ENCODE peak calls at places on chromosomes 12 and 14, in nine cellular contexts. One of them, this sample, is unnamed.

GRCh38 chr12:103569278-103569677 is 17.8 kb upstream of the STAB2 start:
- DNase-seq in stomach: no peak
- DNase-seq in GM12891: no peak
- DNase-seq in NAMALWA: no peak
- DNase-seq in NCI-H1105: no peak
- DNase-seq in amniotic stem cell: no peak
- DNase-seq in progenitor cell of endocrine pancreas: no peak
- DNase-seq in ACHN: no peak
- DNase-seq in ascending aorta: no peak
- DNase-seq in this sample: no peak

GRCh38 chr12:100842156-100842555 is 47.6 kb downstream of the ANO4 start:
- DNase-seq in stomach: no peak
- DNase-seq in progenitor cell of endocrine pancreas: no peak
- DNase-seq in ACHN: no peak
- DNase-seq in amniotic stem cell: no peak
- DNase-seq in GM12891: no peak
- DNase-seq in NAMALWA: no peak
- DNase-seq in NCI-H1105: no peak
- DNase-seq in ascending aorta: no peak
- DNase-seq in this sample: no peak

GRCh38 chr14:68476965-68477455 is 315.9 kb downstream of the ZFP36L1 start:
- DNase-seq in amniotic stem cell: no peak
- DNase-seq in NAMALWA: no peak
- DNase-seq in NCI-H1105: no peak
- DNase-seq in stomach: no peak
- DNase-seq in progenitor cell of endocrine pancreas: no peak
- DNase-seq in ascending aorta: no peak
- DNase-seq in ACHN: no peak
- DNase-seq in GM12891: no peak
- DNase-seq in this sample: no peak

GRCh38 chr14:93337143-93337753 is 4.4 kb upstream of the BTBD7 start:
- DNase-seq in amniotic stem cell: no peak
- DNase-seq in GM12891: no peak
- DNase-seq in ACHN: no peak
- DNase-seq in progenitor cell of endocrine pancreas: no peak
- DNase-seq in NAMALWA: peak
- DNase-seq in ascending aorta: no peak
- DNase-seq in NCI-H1105: no peak
- DNase-seq in stomach: no peak
- DNase-seq in this sample: no peak

GRCh38 chr12:26125451-26126339 is 858 bp upstream of the BHLHE41 start:
- DNase-seq in NCI-H1105: peak
- DNase-seq in NAMALWA: peak
- DNase-seq in GM12891: no peak
- DNase-seq in ACHN: peak
- DNase-seq in amniotic stem cell: peak
- DNase-seq in ascending aorta: peak
- DNase-seq in stomach: peak
- DNase-seq in progenitor cell of endocrine pancreas: peak
- DNase-seq in this sample: peak

GRCh38 chr14:60724080-60724618 is at the start of gene SIX4:
- DNase-seq in amniotic stem cell: peak
- DNase-seq in ascending aorta: peak
- DNase-seq in NAMALWA: no peak
- DNase-seq in GM12891: peak
- DNase-seq in NCI-H1105: peak
- DNase-seq in progenitor cell of endocrine pancreas: peak
- DNase-seq in stomach: peak
- DNase-seq in ACHN: peak
- DNase-seq in this sample: peak

GRCh38 chr14:61927521-61927920 is 165.3 kb downstream of the SNAPC1 start:
- DNase-seq in NCI-H1105: no peak
- DNase-seq in stomach: no peak
- DNase-seq in progenitor cell of endocrine pancreas: no peak
- DNase-seq in amniotic stem cell: peak
- DNase-seq in NAMALWA: no peak
- DNase-seq in ACHN: peak
- DNase-seq in GM12891: no peak
- DNase-seq in ascending aorta: no peak
- DNase-seq in this sample: peak

GRCh38 chr12:71069317-71069716 is 88.5 kb downstream of the TSPAN8 start:
- DNase-seq in NCI-H1105: no peak
- DNase-seq in ascending aorta: no peak
- DNase-seq in NAMALWA: no peak
- DNase-seq in GM12891: no peak
- DNase-seq in amniotic stem cell: no peak
- DNase-seq in ACHN: no peak
- DNase-seq in stomach: no peak
- DNase-seq in progenitor cell of endocrine pancreas: no peak
- DNase-seq in this sample: no peak

GRCh38 chr12:76558684-76559276 is 791 bp downstream of the OSBPL8 start:
- DNase-seq in NAMALWA: peak
- DNase-seq in progenitor cell of endocrine pancreas: peak
- DNase-seq in amniotic stem cell: no peak
- DNase-seq in GM12891: peak
- DNase-seq in ascending aorta: peak
- DNase-seq in NCI-H1105: peak
- DNase-seq in ACHN: peak
- DNase-seq in stomach: peak
- DNase-seq in this sample: peak

GRCh38 chr14:39957290-39957689 is 525.1 kb upstream of the FBXO33 start:
- DNase-seq in progenitor cell of endocrine pancreas: no peak
- DNase-seq in NAMALWA: no peak
- DNase-seq in stomach: no peak
- DNase-seq in GM12891: no peak
- DNase-seq in ascending aorta: no peak
- DNase-seq in amniotic stem cell: no peak
- DNase-seq in ACHN: no peak
- DNase-seq in NCI-H1105: no peak
- DNase-seq in this sample: no peak

GRCh38 chr14:64388533-64389243 is 535 bp downstream of the MTHFD1 start:
- DNase-seq in amniotic stem cell: peak
- DNase-seq in ACHN: peak
- DNase-seq in NAMALWA: no peak
- DNase-seq in GM12891: no peak
- DNase-seq in stomach: peak
- DNase-seq in NCI-H1105: peak
- DNase-seq in progenitor cell of endocrine pancreas: peak
- DNase-seq in ascending aorta: no peak
- DNase-seq in this sample: peak

GRCh38 chr12:1496162-1496925 is 98.0 kb downstream of the FBXL14 start:
- DNase-seq in ascending aorta: no peak
- DNase-seq in GM12891: no peak
- DNase-seq in progenitor cell of endocrine pancreas: no peak
- DNase-seq in NCI-H1105: no peak
- DNase-seq in NAMALWA: no peak
- DNase-seq in ACHN: no peak
- DNase-seq in stomach: peak
- DNase-seq in amniotic stem cell: no peak
- DNase-seq in this sample: no peak

GRCh38 chr14:52222901-52223300 is 44.6 kb upstream of the PTGDR start:
- DNase-seq in NAMALWA: no peak
- DNase-seq in stomach: no peak
- DNase-seq in ACHN: no peak
- DNase-seq in ascending aorta: no peak
- DNase-seq in NCI-H1105: no peak
- DNase-seq in GM12891: no peak
- DNase-seq in amniotic stem cell: no peak
- DNase-seq in progenitor cell of endocrine pancreas: no peak
- DNase-seq in this sample: no peak

GRCh38 chr12:12859690-12860089 is 31.7 kb upstream of the GPRC5A start:
- DNase-seq in ascending aorta: no peak
- DNase-seq in amniotic stem cell: no peak
- DNase-seq in GM12891: no peak
- DNase-seq in NCI-H1105: peak
- DNase-seq in stomach: no peak
- DNase-seq in progenitor cell of endocrine pancreas: no peak
- DNase-seq in NAMALWA: no peak
- DNase-seq in ACHN: no peak
- DNase-seq in this sample: no peak

GRCh38 chr14:99603471-99603933 is 505 bp downstream of the CCDC85C start:
- DNase-seq in progenitor cell of endocrine pancreas: peak
- DNase-seq in ascending aorta: no peak
- DNase-seq in ACHN: peak
- DNase-seq in stomach: no peak
- DNase-seq in NCI-H1105: peak
- DNase-seq in GM12891: no peak
- DNase-seq in amniotic stem cell: no peak
- DNase-seq in NAMALWA: no peak
- DNase-seq in this sample: no peak

GRCh38 chr14:42149609-42150261 is 543.1 kb downstream of the LRFN5 start:
- DNase-seq in ascending aorta: no peak
- DNase-seq in stomach: no peak
- DNase-seq in GM12891: no peak
- DNase-seq in NCI-H1105: no peak
- DNase-seq in progenitor cell of endocrine pancreas: no peak
- DNase-seq in amniotic stem cell: no peak
- DNase-seq in NAMALWA: no peak
- DNase-seq in ACHN: peak
- DNase-seq in this sample: no peak

GRCh38 chr14:90911121-90911520 is 94.9 kb upstream of the TTC7B start:
- DNase-seq in stomach: no peak
- DNase-seq in NAMALWA: peak
- DNase-seq in NCI-H1105: no peak
- DNase-seq in amniotic stem cell: no peak
- DNase-seq in ascending aorta: no peak
- DNase-seq in progenitor cell of endocrine pancreas: no peak
- DNase-seq in ACHN: no peak
- DNase-seq in GM12891: no peak
- DNase-seq in this sample: peak

GRCh38 chr12:43898474-43898873 is 62.6 kb downstream of the TMEM117 start:
- DNase-seq in stomach: no peak
- DNase-seq in amniotic stem cell: no peak
- DNase-seq in NAMALWA: no peak
- DNase-seq in ACHN: no peak
- DNase-seq in progenitor cell of endocrine pancreas: no peak
- DNase-seq in NCI-H1105: no peak
- DNase-seq in GM12891: no peak
- DNase-seq in ascending aorta: no peak
- DNase-seq in this sample: no peak

GRCh38 chr12:109777544-109777943 is 55.7 kb downstream of the TRPV4 start:
- DNase-seq in GM12891: no peak
- DNase-seq in NAMALWA: peak
- DNase-seq in progenitor cell of endocrine pancreas: no peak
- DNase-seq in NCI-H1105: no peak
- DNase-seq in ACHN: no peak
- DNase-seq in stomach: no peak
- DNase-seq in ascending aorta: no peak
- DNase-seq in amniotic stem cell: no peak
- DNase-seq in this sample: peak

GRCh38 chr12:32650508-32650907 is 28.6 kb upstream of the DNM1L start:
- DNase-seq in GM12891: no peak
- DNase-seq in NAMALWA: no peak
- DNase-seq in ACHN: no peak
- DNase-seq in stomach: no peak
- DNase-seq in ascending aorta: no peak
- DNase-seq in progenitor cell of endocrine pancreas: no peak
- DNase-seq in amniotic stem cell: no peak
- DNase-seq in NCI-H1105: no peak
- DNase-seq in this sample: no peak

GRCh38 chr12:77113971-77114370 is 48.6 kb upstream of the E2F7 start:
- DNase-seq in NCI-H1105: no peak
- DNase-seq in stomach: no peak
- DNase-seq in GM12891: no peak
- DNase-seq in NAMALWA: no peak
- DNase-seq in ACHN: no peak
- DNase-seq in ascending aorta: no peak
- DNase-seq in progenitor cell of endocrine pancreas: no peak
- DNase-seq in amniotic stem cell: no peak
- DNase-seq in this sample: no peak

GRCh38 chr12:90959538-90960139 is 4.7 kb upstream of the CCER1 start:
- DNase-seq in NCI-H1105: peak
- DNase-seq in ascending aorta: no peak
- DNase-seq in amniotic stem cell: peak
- DNase-seq in ACHN: peak
- DNase-seq in stomach: no peak
- DNase-seq in NAMALWA: peak
- DNase-seq in GM12891: no peak
- DNase-seq in progenitor cell of endocrine pancreas: no peak
- DNase-seq in this sample: peak

GRCh38 chr12:115623764-115624334 is 653.6 kb downstream of the MED13L start:
- DNase-seq in NCI-H1105: no peak
- DNase-seq in ACHN: no peak
- DNase-seq in ascending aorta: no peak
- DNase-seq in progenitor cell of endocrine pancreas: no peak
- DNase-seq in GM12891: no peak
- DNase-seq in amniotic stem cell: no peak
- DNase-seq in NAMALWA: no peak
- DNase-seq in stomach: no peak
- DNase-seq in this sample: no peak

GRCh38 chr12:64123448-64123847 is 98.6 kb downstream of the KICS2 start:
- DNase-seq in stomach: no peak
- DNase-seq in ACHN: no peak
- DNase-seq in GM12891: no peak
- DNase-seq in ascending aorta: no peak
- DNase-seq in amniotic stem cell: no peak
- DNase-seq in NCI-H1105: no peak
- DNase-seq in progenitor cell of endocrine pancreas: no peak
- DNase-seq in NAMALWA: no peak
- DNase-seq in this sample: no peak